ENCODE peak calls at places on chromosomes 3 and 15, in seven cellular contexts. C is CD8-positive, alpha-beta memory T cell; F is Daoy; L is activated CD4-positive, alpha-beta T cell treated with anti-CD3 and anti-CD28 coated beads, Interleukin-2, amount 10 ng/mL, durations not matched to agents 7 days and 5 days; S is bronchial epithelial cell; G is Right ventricle myocardium superior; I is B cell. K is an unnamed sample.

GRCh38 chr15:90869601-90870353 is 1.4 kb downstream of the FURIN start:
- DNase-seq in C (no peak), F (peak; percentile 96), L (peak; percentile 47), S (peak; percentile 89), G (peak; percentile 89), I (peak; percentile 49), K (peak; percentile 91)

GRCh38 chr15:67105991-67106763 is 40.8 kb downstream of the SMAD3 start:
- DNase-seq in C (no peak), F (no peak), L (no peak), S (no peak), G (no peak), I (no peak), K (no peak)

GRCh38 chr3:182309120-182309519 is 484.2 kb upstream of the ATP11B start:
- DNase-seq in C (no peak), F (peak; percentile 20), L (no peak), S (peak; percentile 46), G (no peak), I (no peak), K (no peak)

GRCh38 chr15:41994171-41994650 is 21.9 kb upstream of the EHD4 start:
- DNase-seq in C (no peak), F (no peak), L (no peak), S (no peak), G (no peak), I (peak; percentile 27), K (no peak)

GRCh38 chr15:51846066-51846462 is 16.6 kb downstream of the TMOD3 start:
- DNase-seq in C (no peak), F (peak; percentile 63), L (no peak), S (no peak), G (no peak), I (no peak), K (no peak)

GRCh38 chr15:30794388-30794787 is 109.3 kb upstream of the FAN1 start:
- DNase-seq in C (no peak), F (no peak), L (no peak), S (no peak), G (no peak), I (no peak), K (no peak)

GRCh38 chr15:39869858-39870515 is 50.1 kb downstream of the GPR176 start:
- DNase-seq in C (no peak), F (no peak), L (no peak), S (no peak), G (no peak), I (no peak), K (no peak)

GRCh38 chr15:98952381-98952803 is 55.2 kb downstream of the PGPEP1L start:
- DNase-seq in C (peak; percentile 11), F (no peak), L (peak; percentile 17), S (no peak), G (no peak), I (no peak), K (no peak)

GRCh38 chr3:41346698-41347097 is 147.4 kb downstream of the CTNNB1 start:
- DNase-seq in C (no peak), F (no peak), L (no peak), S (no peak), G (no peak), I (no peak), K (no peak)

GRCh38 chr15:70936326-70936725 is 43.7 kb downstream of the LRRC49 start:
- DNase-seq in C (no peak), F (no peak), L (no peak), S (peak; percentile 27), G (no peak), I (no peak), K (no peak)

GRCh38 chr3:30227571-30228301 is 378.7 kb upstream of the TGFBR2 start:
- DNase-seq in C (no peak), F (peak; percentile 45), L (no peak), S (peak; percentile 89), G (no peak), I (no peak), K (no peak)

GRCh38 chr3:172259191-172259590 is 189.1 kb downstream of the GHSR start:
- DNase-seq in C (no peak), F (no peak), L (no peak), S (no peak), G (no peak), I (no peak), K (peak; percentile 69)

GRCh38 chr3:151315136-151315535 is 1.5 kb downstream of the GPR87 start:
- DNase-seq in C (no peak), F (no peak), L (no peak), S (peak; percentile 60), G (no peak), I (no peak), K (no peak)

GRCh38 chr3:101253429-101253828 is 66.9 kb downstream of the IMPG2 start:
- DNase-seq in C (no peak), F (no peak), L (no peak), S (peak; percentile 35), G (no peak), I (no peak), K (no peak)